ENCODE peak calls at places on chromosomes 4 and X, in five cellular contexts. A is heart left ventricle, F is adrenal gland, Y is ovary, O is lower leg skin. P is an unnamed sample.

GRCh38 chrX:68504237-68504636 is 5.4 kb downstream of the YIPF6 start:
- DNase-seq in A (no peak), F (no peak), Y (no peak), O (no peak), P (no peak)

GRCh38 chr4:151830168-151830567 is 69.4 kb upstream of the GATB start:
- DNase-seq in A (no peak), F (no peak), Y (no peak), O (no peak), P (no peak)

GRCh38 chr4:139521764-139522373 is 34.1 kb downstream of the SETD7 start:
- DNase-seq in A (no peak), F (no peak), Y (no peak), O (no peak), P (no peak)

GRCh38 chr4:26362745-26363439 is 42.1 kb downstream of the RBPJ start:
- DNase-seq in A (no peak), F (no peak), Y (no peak), O (no peak), P (no peak)

GRCh38 chr4:77629885-77630284 is 24.3 kb downstream of the CXCL13 start:
- DNase-seq in A (no peak), F (no peak), Y (no peak), O (no peak), P (no peak)

GRCh38 chr4:176758731-176759130 is 34.0 kb downstream of the VEGFC start:
- DNase-seq in A (no peak), F (peak), Y (no peak), O (no peak), P (no peak)

GRCh38 chr4:31370866-31371465 is 650.8 kb downstream of the PCDH7 start:
- DNase-seq in A (no peak), F (no peak), Y (no peak), O (no peak), P (peak)

GRCh38 chr4:41887821-41888699 is 47.2 kb upstream of the TMEM33 start:
- DNase-seq in A (no peak), F (peak), Y (no peak), O (no peak), P (peak)

GRCh38 chr4:182918791-182919302 is 1.7 kb upstream of the DCTD start:
- DNase-seq in A (no peak), F (no peak), Y (no peak), O (no peak), P (no peak)

GRCh38 chr4:147830987-147831386 is 99.1 kb downstream of the ARHGAP10 start:
- DNase-seq in A (no peak), F (no peak), Y (no peak), O (no peak), P (no peak)

GRCh38 chr4:186755550-186756519 is 32.2 kb upstream of the FAT1 start:
- DNase-seq in A (no peak), F (no peak), Y (no peak), O (no peak), P (no peak)

GRCh38 chrX:100812216-100813158 is 7.7 kb upstream of the CSTF2 start:
- DNase-seq in A (no peak), F (no peak), Y (no peak), O (no peak), P (no peak)

GRCh38 chrX:65926095-65927019 is 113.5 kb downstream of the VSIG4 start:
- DNase-seq in A (no peak), F (no peak), Y (no peak), O (no peak), P (peak)

GRCh38 chrX:70806081-70806480 is 102.4 kb downstream of the TEX11 start:
- DNase-seq in A (no peak), F (no peak), Y (no peak), O (no peak), P (no peak)

GRCh38 chrX:70808942-70809940 is 99.3 kb downstream of the TEX11 start:
- DNase-seq in A (no peak), F (no peak), Y (no peak), O (no peak), P (no peak)
- TF ChIP-seq POLR2A in A (no peak), F (no peak), Y (no peak), O (no peak), P (no peak)

GRCh38 chrX:54171091-54171490 is 12.0 kb downstream of the FAM120C start:
- DNase-seq in A (no peak), F (no peak), Y (no peak), O (no peak), P (no peak)
- TF ChIP-seq POLR2A in A (no peak), F (no peak), Y (no peak), O (no peak), P (no peak)

GRCh38 chrX:117892469-117892868 is 224.1 kb downstream of the KLHL13 start:
- DNase-seq in A (no peak), F (no peak), Y (no peak), O (no peak), P (no peak)
- TF ChIP-seq POLR2A in A (no peak), F (no peak), Y (no peak), O (no peak), P (no peak)

GRCh38 chr4:47463235-47463956 is at the start of gene COMMD8:
- DNase-seq in A (peak), F (peak), Y (peak), O (peak), P (peak)
- TF ChIP-seq POLR2A in A (peak), F (peak), Y (peak), O (no peak), P (peak)

DNA sequence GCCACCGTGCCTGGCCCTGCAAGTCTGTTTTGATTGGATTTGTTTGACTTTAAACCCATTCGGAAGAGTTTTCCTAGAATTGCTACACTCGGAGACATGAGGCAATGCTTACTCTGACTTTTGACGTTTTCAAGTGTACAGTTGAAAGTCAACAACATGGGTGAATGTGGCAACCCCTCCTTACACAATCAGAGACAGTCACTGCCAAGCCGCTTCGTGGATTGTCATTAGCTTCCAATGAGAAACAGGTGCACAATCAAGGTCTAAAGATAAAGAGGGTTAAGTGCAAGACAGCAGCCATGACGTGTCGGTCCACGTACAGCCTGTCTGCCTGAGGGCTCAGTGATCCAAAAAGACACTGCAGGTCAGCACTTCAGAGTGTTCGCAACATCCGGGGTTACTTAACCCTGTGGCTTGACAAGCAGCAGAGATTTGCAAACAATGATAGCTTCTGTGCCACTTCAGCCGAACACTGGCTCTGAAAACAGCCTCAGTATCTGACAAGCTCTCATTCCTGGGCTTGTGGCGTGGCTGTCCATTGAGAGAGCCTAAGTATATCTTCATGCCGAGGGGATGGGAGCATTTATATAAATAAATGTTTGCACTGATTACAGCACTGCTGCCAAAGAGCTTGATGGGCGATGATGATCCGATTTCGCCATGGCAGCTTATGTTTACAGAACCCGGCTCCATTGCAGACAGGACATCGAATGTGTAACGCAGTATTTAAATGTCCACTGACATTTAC is 180.0 kb downstream of the DHRSX start:
- DNase-seq in A (peak), F (peak), Y (no peak), O (no peak), P (no peak)
- TF ChIP-seq POLR2A in A (no peak), F (no peak), Y (no peak), O (no peak), P (no peak)

GRCh38 chrX:38212246-38212645 is 8.4 kb downstream of the SRPX start:
- DNase-seq in A (no peak), F (no peak), Y (no peak), O (no peak), P (no peak)
- TF ChIP-seq POLR2A in A (no peak), F (no peak), Y (no peak), O (no peak), P (no peak)

DNA sequence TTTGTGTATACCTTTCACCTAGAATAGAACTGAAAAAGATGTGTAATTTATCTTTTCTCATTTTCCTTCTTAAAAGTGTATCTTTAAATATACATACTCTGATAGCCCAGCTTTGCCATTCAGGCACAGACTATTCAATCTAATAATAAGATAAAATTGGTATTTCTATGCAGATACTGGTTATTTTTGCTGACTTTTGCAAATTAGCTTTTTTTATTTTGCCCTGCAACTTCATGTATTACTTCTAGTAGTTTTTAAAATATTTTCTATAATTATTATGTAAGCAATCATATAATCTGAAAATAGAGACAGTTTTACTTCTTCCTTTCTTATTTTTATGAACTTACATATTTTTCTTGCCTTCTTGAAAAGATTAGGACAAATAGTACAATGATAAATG is 45.4 kb upstream of the FREM3 start:
- DNase-seq in A (no peak), F (no peak), Y (no peak), O (no peak), P (no peak)
- TF ChIP-seq POLR2A in A (no peak), F (no peak), Y (no peak), O (no peak), P (no peak)

GRCh38 chrX:12974797-12975669 is at the start of gene TMSB4X:
- DNase-seq in A (peak), F (peak), Y (peak), O (peak), P (peak)

GRCh38 chrX:12977761-12978204 is 2.9 kb downstream of the TMSB4X start:
- DNase-seq in A (no peak), F (no peak), Y (no peak), O (no peak), P (no peak)

GRCh38 chrX:12974217-12974796 is 603 bp upstream of the TMSB4X start:
- DNase-seq in A (peak), F (peak), Y (peak), O (peak), P (peak)

GRCh38 chrX:12975670-12975965 is 708 bp downstream of the TMSB4X start:
- DNase-seq in A (no peak), F (no peak), Y (no peak), O (no peak), P (no peak)

DNA sequence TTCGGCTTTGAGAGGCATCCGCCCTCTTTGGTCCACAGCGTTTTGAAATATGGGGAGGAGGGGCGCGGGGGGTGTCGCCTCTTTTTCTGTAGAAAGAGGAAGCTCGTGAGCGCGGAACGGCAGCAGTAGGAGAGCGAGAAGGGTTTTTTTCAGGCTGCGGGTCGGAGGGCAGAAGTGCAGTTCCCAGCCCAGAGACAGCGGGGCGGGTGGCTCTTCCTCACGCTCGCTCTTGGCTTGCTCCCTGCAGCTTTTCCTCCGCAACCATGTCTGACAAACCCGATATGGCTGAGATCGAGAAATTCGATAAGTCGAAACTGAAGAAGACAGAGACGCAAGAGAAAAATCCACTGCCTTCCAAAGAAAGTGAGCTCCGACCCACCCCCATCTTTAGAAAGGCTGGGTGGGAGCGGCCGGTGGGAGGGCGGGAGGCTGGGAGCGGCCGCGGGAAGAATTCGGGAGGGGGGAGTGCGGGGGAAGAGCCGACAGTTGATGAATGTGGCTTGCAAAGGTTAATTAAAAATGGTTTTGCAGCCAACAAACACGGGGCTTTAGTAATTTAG is 1.2 kb downstream of the TMSB4X start:
- DNase-seq in A (peak), F (peak), Y (peak), O (no peak), P (peak)
- TF ChIP-seq POLR2A in A (no peak), F (no peak), Y (no peak), O (no peak), P (no peak)

GRCh38 chr4:1345905-1346780 is 865 bp upstream of the UVSSA start:
- DNase-seq in A (peak), F (peak), Y (peak), O (peak), P (peak)
- TF ChIP-seq POLR2A in A (no peak), F (no peak), Y (peak), O (no peak), P (no peak)

GRCh38 chr4:82352118-82352824 is 21.5 kb downstream of the HNRNPD start:
- DNase-seq in A (no peak), F (no peak), Y (no peak), O (no peak), P (no peak)
- TF ChIP-seq POLR2A in A (no peak), F (no peak), Y (no peak), O (no peak), P (no peak)